ENCODE peak calls at places on chromosomes 6 and 20, in seven cellular contexts. C is mucosa of descending colon, P is upper lobe of right lung, R is SK-N-SH, M is AG10803, F is pancreas, Z is Panc1. O is an unnamed sample.

GRCh38 chr6:31573239-31574105 is 1.4 kb downstream of the LTA start:
- DNase-seq in P (no peak), Z (no peak), R (no peak), F (no peak), C (no peak), M (no peak), O (no peak)

GRCh38 chr6:151160869-151161268 is 78.9 kb upstream of the AKAP12 start:
- DNase-seq in Z (no peak), C (no peak), P (peak; percentile 70), F (peak; percentile 23), M (no peak), R (no peak), O (no peak)

GRCh38 chr6:112231609-112232060 is 22.7 kb downstream of the LAMA4 start:
- DNase-seq in F (no peak), C (no peak), P (no peak), Z (no peak), M (peak; percentile 64), R (no peak), O (peak; percentile 71)

GRCh38 chr6:30614843-30615218 is 2.2 kb downstream of the PPP1R10 start:
- DNase-seq in Z (peak; percentile 86), R (peak; percentile 75), F (peak; percentile 94), P (peak; percentile 79), M (peak; percentile 98), C (peak; percentile 72), O (peak; percentile 98)

GRCh38 chr20:4942336-4942735 is 59.0 kb downstream of the SLC23A2 start:
- DNase-seq in Z (no peak), F (no peak), C (no peak), M (peak; percentile 90), P (no peak), R (no peak), O (peak; percentile 55)

GRCh38 chr20:36085686-36086267 is 68.8 kb upstream of the EPB41L1 start:
- DNase-seq in P (peak; percentile 77), F (no peak), Z (peak; percentile 85), C (peak; percentile 74), R (no peak), M (peak; percentile 53), O (peak; percentile 71)

GRCh38 chr6:125310994-125311649 is 9.4 kb upstream of the HDDC2 start:
- DNase-seq in P (no peak), F (no peak), Z (peak; percentile 58), R (peak; percentile 49), M (peak; percentile 63), C (no peak), O (peak; percentile 66)

GRCh38 chr6:21749754-21750153 is 156.2 kb downstream of the SOX4 start:
- DNase-seq in R (peak; percentile 44), C (no peak), Z (no peak), P (no peak), F (no peak), M (no peak), O (peak; percentile 76)

GRCh38 chr6:160174681-160175080 is 53.1 kb downstream of the SLC22A1 start:
- DNase-seq in P (no peak), M (no peak), C (no peak), R (no peak), F (no peak), Z (no peak), O (no peak)

GRCh38 chr6:11413112-11413687 is 124.3 kb upstream of the TMEM170B start:
- DNase-seq in M (no peak), C (no peak), F (no peak), P (no peak), Z (no peak), R (no peak), O (no peak)

GRCh38 chr6:17919494-17919893 is 67.9 kb downstream of the KIF13A start:
- DNase-seq in P (no peak), R (no peak), Z (no peak), M (no peak), F (no peak), C (no peak), O (no peak)

GRCh38 chr6:15631380-15631913 is 31.4 kb downstream of the DTNBP1 start:
- DNase-seq in P (no peak), F (no peak), Z (no peak), M (no peak), C (no peak), R (peak; percentile 23), O (no peak)

GRCh38 chr6:10210052-10210451 is 204.8 kb downstream of the TFAP2A start:
- DNase-seq in R (no peak), P (no peak), C (no peak), M (no peak), Z (no peak), F (no peak), O (no peak)

GRCh38 chr6:82589509-82590206 is 226.0 kb downstream of the TPBG start:
- DNase-seq in F (no peak), Z (no peak), P (no peak), R (peak; percentile 20), C (no peak), M (peak; percentile 49), O (peak; percentile 76)

GRCh38 chr6:37354526-37355384 is 972 bp downstream of the RNF8 start:
- DNase-seq in R (peak; percentile 80), Z (no peak), C (peak; percentile 55), M (peak; percentile 31), F (no peak), P (peak; percentile 74), O (no peak)

GRCh38 chr6:85388531-85388930 is 61.4 kb upstream of the NT5E start:
- DNase-seq in R (no peak), Z (no peak), P (no peak), C (no peak), F (no peak), M (no peak), O (no peak)

GRCh38 chr6:70086806-70087205 is 216.1 kb downstream of the COL9A1 start:
- DNase-seq in P (no peak), F (no peak), R (no peak), C (no peak), M (no peak), Z (no peak), O (no peak)

GRCh38 chr20:8073024-8073832 is 53.7 kb upstream of the TMX4 start:
- DNase-seq in R (no peak), M (peak; percentile 71), Z (no peak), P (no peak), C (no peak), F (no peak), O (peak; percentile 98)

GRCh38 chr6:137795510-137795909 is 71.5 kb upstream of the TNFAIP3 start:
- DNase-seq in Z (no peak), R (no peak), C (no peak), M (no peak), P (no peak), F (no peak), O (no peak)

GRCh38 chr6:157392927-157393666 is 12.1 kb downstream of the ZDHHC14 start:
- DNase-seq in M (no peak), P (no peak), C (peak; percentile 66), R (no peak), F (no peak), Z (no peak), O (peak; percentile 78)

GRCh38 chr6:2072450-2072849 is 173.0 kb downstream of the GMDS start:
- DNase-seq in Z (no peak), M (peak; percentile 53), P (no peak), F (no peak), R (no peak), C (no peak), O (peak; percentile 7)

GRCh38 chr20:18138639-18139583 is 1.2 kb downstream of the KAT14 start:
- DNase-seq in M (no peak), F (no peak), R (no peak), C (no peak), P (no peak), Z (no peak), O (no peak)

GRCh38 chr20:33667245-33668086 is 723 bp downstream of the ACTL10 start:
- DNase-seq in R (peak; percentile 74), C (peak; percentile 91), P (peak; percentile 86), Z (no peak), M (peak; percentile 59), F (peak; percentile 75), O (peak; percentile 69)

DNA sequence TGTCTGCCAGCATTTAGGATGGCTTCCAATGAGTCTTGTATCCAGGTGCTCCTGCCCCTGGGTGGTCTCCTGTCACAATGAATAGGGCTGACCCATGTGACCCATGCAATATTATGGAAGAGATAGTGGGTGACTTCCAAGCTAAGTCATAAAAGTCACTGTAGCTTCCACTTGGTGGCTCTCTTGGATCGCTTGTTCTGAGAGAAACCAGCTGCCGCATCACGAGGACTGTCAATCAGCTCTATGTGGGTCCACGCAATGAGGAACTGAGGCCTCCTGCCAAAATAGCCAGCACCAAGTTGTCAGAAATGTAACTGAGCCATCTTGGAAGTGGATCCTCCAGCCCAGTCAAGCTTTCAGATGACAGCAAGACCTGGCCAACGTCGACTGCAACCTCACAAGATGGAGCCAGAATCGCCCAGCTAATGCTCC is 14.9 kb upstream of the MATN4 start:
- DNase-seq in F (peak; percentile 77), R (no peak), C (no peak), P (peak; percentile 73), Z (no peak), M (peak; percentile 47), O (peak; percentile 32)
- TF ChIP-seq CTCF in F (no peak), R (peak; percentile 31), C (no peak), P (peak; percentile 32), Z (peak; percentile 74), M (peak; percentile 24), O (peak; percentile 9)

DNA sequence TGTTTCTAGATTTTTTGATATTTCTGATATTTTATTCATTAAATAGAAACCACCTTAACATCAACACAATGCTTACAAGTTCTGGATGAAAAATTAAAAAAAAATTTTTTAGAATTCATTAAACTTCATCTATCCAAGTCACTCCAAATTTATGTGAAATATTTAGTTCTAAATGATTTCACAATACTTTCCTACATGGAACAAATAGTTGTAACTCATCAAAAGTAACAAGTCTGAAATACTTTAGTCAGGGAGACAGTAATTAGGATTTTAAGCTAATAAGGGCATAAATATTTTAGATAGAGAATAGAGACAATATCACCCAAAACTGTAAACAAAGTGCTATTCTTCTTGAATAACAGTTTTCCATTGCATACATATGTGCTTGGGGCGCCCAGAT is 147.8 kb downstream of the HIVEP2 start:
- DNase-seq in Z (no peak), P (no peak), M (no peak), C (no peak), R (no peak), F (no peak), O (no peak)
- H3K4me3 ChIP-seq in Z (no peak overlapping the region), P (no peak overlapping the region), M (no peak overlapping the region), C (no peak overlapping the region), R (no peak overlapping the region), F (no peak overlapping the region), O (no peak overlapping the region)

GRCh38 chr20:57061058-57061900 is 205.2 kb downstream of the BMP7 start:
- DNase-seq in P (peak; percentile 21), Z (no peak), M (peak; percentile 23), R (peak; percentile 70), C (no peak), F (no peak), O (peak; percentile 54)
- TF ChIP-seq CTCF in P (no peak), Z (peak; percentile 71), M (peak; percentile 45), R (peak; percentile 45), C (no peak), F (no peak), O (peak; percentile 63)

GRCh38 chr6:140078552-140079126 is 704.2 kb upstream of the CITED2 start:
- DNase-seq in C (no peak), F (no peak), M (peak; percentile 99), P (no peak), Z (no peak), R (no peak), O (peak; percentile 92)
- H3K4me3 ChIP-seq in C (no peak overlapping the region), F (no peak overlapping the region), M (no peak overlapping the region), P (no peak overlapping the region), Z (no peak overlapping the region), R (no peak overlapping the region), O (no peak overlapping the region)

GRCh38 chr6:159101656-159102055 is 56.9 kb upstream of the TAGAP start:
- DNase-seq in M (no peak), P (no peak), F (no peak), C (no peak), Z (no peak), R (no peak), O (no peak)
- TF ChIP-seq CTCF in M (no peak), P (no peak), F (no peak), C (no peak), Z (no peak), R (no peak), O (no peak)